ENCODE peak calls at places on chromosome 17, in four cellular contexts. J is H1, E is IMR-90, X is mesendoderm. K is an unnamed sample.

GRCh38 chr17:3973498-3974137 is 9.4 kb upstream of the ATP2A3 start:
- DNase-seq in J (no peak), E (no peak), X (no peak), K (peak)

GRCh38 chr17:45279898-45280297 is 18.0 kb upstream of the SPATA32 start:
- DNase-seq in J (no peak), E (no peak), X (no peak), K (no peak)

GRCh38 chr17:80790021-80790765 is 201.4 kb upstream of the CHMP6 start:
- DNase-seq in J (no peak), E (no peak), X (no peak), K (peak)

GRCh38 chr17:2087597-2088211 is 32.8 kb downstream of the HIC1 start:
- DNase-seq in J (no peak), E (peak), X (no peak), K (no peak)

GRCh38 chr17:63626551-63627228 is 4.5 kb downstream of the MAP3K3 start:
- DNase-seq in J (no peak), E (peak), X (no peak), K (no peak)

GRCh38 chr17:44045493-44045892 is 21.0 kb downstream of the LSM12 start:
- DNase-seq in J (no peak), E (no peak), X (no peak), K (no peak)

GRCh38 chr17:75691371-75692290 is 24.5 kb downstream of the SAP30BP start:
- DNase-seq in J (no peak), E (peak), X (no peak), K (no peak)

GRCh38 chr17:68054296-68054900 is 18.9 kb downstream of the KPNA2 start:
- DNase-seq in J (no peak), E (peak), X (no peak), K (no peak)

GRCh38 chr17:46978489-46979022 is 497 bp downstream of the RPRML start:
- DNase-seq in J (peak), E (no peak), X (no peak), K (peak)

GRCh38 chr17:41418116-41418860 is 6.1 kb downstream of the KRT37 start:
- DNase-seq in J (no peak), E (no peak), X (no peak), K (no peak)

GRCh38 chr17:4833941-4834501 is 881 bp downstream of the MINK1 start:
- DNase-seq in J (no peak), E (peak), X (peak), K (no peak)

GRCh38 chr17:80649672-80650338 is 105.2 kb downstream of the RPTOR start:
- DNase-seq in J (peak), E (peak), X (peak), K (peak)

GRCh38 chr17:57651451-57651850 is 93.6 kb downstream of the CCDC182 start:
- DNase-seq in J (no peak), E (no peak), X (no peak), K (no peak)

GRCh38 chr17:57650548-57650947 is 94.6 kb downstream of the CCDC182 start:
- DNase-seq in J (no peak), E (no peak), X (no peak), K (no peak)

GRCh38 chr17:57648720-57649119 is 96.4 kb downstream of the CCDC182 start:
- DNase-seq in J (no peak), E (no peak), X (peak), K (no peak)

GRCh38 chr17:57649731-57650484 is 95.2 kb downstream of the CCDC182 start:
- DNase-seq in J (peak), E (peak), X (peak), K (peak)

DNA sequence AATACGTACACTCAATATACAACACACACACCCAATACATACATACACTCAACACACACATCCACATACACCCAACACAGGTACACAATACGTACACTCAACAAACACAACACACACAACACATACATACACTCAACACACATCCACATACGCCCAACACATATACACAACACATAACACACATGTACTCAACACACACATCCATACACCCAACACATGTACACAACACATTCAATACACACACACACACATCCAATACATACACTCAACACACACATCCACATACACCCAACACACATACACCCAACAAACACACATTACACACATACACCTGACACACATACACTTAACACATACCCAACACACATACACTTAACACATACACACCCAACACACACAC is 95.9 kb downstream of the CCDC182 start:
- DNase-seq in J (no peak), E (no peak), X (no peak), K (no peak)
- H3K27ac ChIP-seq in J (no peak), E (no peak), X (no peak), K (no peak)

GRCh38 chr17:72305472-72305871 is 184.7 kb downstream of the SOX9 start:
- DNase-seq in J (no peak), E (no peak), X (no peak), K (no peak)
- H4K5ac ChIP-seq in J (no peak), E (no peak), X (no peak), K (no peak)

GRCh38 chr17:28948873-28949184 is 2.5 kb downstream of the PHF12 start:
- DNase-seq in J (no peak), E (peak), X (peak), K (peak)

GRCh38 chr17:28951428-28951990 is at the start of gene PHF12:
- DNase-seq in J (peak), E (peak), X (peak), K (peak)

GRCh38 chr17:28950752-28951427 is 428 bp downstream of the PHF12 start:
- DNase-seq in J (no peak), E (no peak), X (no peak), K (no peak)

GRCh38 chr17:28949185-28950016 is 1.9 kb downstream of the PHF12 start:
- DNase-seq in J (peak), E (no peak), X (peak), K (peak)

DNA sequence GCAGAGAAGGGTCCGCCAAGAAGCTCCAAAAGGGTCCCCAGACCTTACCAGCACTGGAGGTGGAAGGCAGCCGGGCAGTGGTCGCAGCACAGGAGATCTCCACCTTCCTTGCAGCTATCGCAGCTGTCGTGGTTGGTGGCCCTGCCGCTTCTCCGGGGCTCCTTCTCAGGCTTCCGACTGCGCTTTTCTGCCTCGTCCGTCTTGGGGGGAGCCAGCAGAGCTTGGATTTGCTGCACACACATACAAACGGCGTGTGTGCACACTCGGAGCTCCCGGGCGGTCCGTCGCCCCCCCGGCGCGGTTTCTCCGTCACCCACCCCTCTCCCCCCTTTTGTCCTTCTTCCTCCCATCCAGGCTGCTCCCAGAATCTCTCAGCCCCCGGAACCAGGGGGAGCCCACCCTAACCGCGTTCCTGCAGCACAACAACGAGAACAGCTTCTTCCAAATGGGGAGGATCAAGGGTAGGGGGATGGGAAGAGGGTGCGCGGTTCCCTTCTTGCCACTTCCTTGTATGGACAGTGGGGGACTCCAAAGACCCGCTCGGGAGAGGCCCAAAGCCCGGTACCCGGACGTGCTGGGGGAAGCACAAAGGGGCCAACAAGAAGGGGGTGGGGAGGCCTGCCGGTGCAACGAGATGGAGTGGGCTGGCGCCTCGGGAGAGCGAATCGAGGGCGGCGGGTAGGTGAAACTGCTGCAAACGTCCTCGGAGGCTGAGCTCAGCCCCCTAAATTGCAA is 1.1 kb downstream of the PHF12 start:
- DNase-seq in J (peak), E (peak), X (peak), K (peak)
- H2BK5ac ChIP-seq in J (peak), E (peak), X (peak), K (no peak)

DNA sequence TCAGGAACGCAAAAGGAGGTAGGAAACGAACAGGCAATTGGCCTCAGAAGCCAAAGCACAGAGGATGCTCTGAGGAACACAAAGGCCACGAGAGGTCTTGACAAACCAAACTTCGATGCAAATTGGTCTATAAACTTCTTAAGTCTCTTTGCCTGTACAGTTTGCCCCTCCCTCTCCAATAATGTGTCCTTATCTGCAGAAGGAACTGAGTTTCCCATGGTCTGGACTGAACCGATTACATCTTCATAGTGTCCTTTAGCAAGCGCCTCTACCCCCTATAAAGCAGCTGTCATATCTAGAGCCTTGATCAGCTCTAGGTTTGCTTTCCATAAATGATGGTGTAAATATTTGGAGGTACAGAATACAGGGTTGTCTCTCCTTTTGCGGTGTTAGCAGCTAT is 3.1 kb upstream of the CDRT4 start:
- DNase-seq in J (no peak), E (no peak), X (no peak), K (no peak)
- H3K27ac ChIP-seq in J (no peak), E (no peak), X (no peak), K (no peak)

GRCh38 chr17:78548725-78549124 is 28.5 kb downstream of the DNAH17 start:
- DNase-seq in J (no peak), E (no peak), X (no peak), K (no peak)
- H4K5ac ChIP-seq in J (no peak), E (no peak), X (no peak), K (no peak)